ENCODE peak calls at places on chromosomes 12 and 14, in six cellular contexts. W, X, C, E, Z and P are unnamed samples.

GRCh38 chr14:83779266-83779665 is 1750.7 kb upstream of the FLRT2 start:
- DNase-seq in E (no peak), W (peak; percentile 66), Z (peak; percentile 1), X (peak; percentile 82), C (no peak), P (no peak)

GRCh38 chr14:104350463-104351185 is 212.2 kb downstream of the KIF26A start:
- DNase-seq in C (no peak), E (no peak), Z (no peak), W (no peak), X (no peak), P (no peak)

GRCh38 chr12:89267404-89267803 is 84.9 kb downstream of the DUSP6 start:
- DNase-seq in W (no peak), X (no peak), C (no peak), Z (no peak), E (no peak), P (no peak)

GRCh38 chr12:12181516-12181915 is 85.3 kb downstream of the LRP6 start:
- DNase-seq in W (peak; percentile 74), Z (peak; percentile 77), C (no peak), X (peak; percentile 44), E (no peak), P (no peak)

GRCh38 chr12:148676-149416 is 65.1 kb downstream of the SLC6A12 start:
- DNase-seq in W (no peak), X (no peak), Z (no peak), C (no peak), E (no peak), P (no peak)

GRCh38 chr12:124927325-124928094 is 13.1 kb upstream of the UBC start:
- DNase-seq in X (peak; percentile 92), E (peak; percentile 95), C (peak; percentile 77), Z (peak; percentile 82), W (peak; percentile 83), P (no peak)

GRCh38 chr14:64764641-64765520 is 60.7 kb downstream of the PLEKHG3 start:
- DNase-seq in Z (peak; percentile 63), X (peak; percentile 79), E (peak; percentile 88), C (peak; percentile 85), W (peak; percentile 65), P (no peak)

GRCh38 chr12:58302487-58303011 is 361.2 kb downstream of the ATP23 start:
- DNase-seq in E (no peak), W (no peak), C (no peak), X (no peak), Z (peak; percentile 75), P (no peak)

GRCh38 chr12:3275171-3276041 is 198.2 kb downstream of the TSPAN9 start:
- DNase-seq in W (peak; percentile 59), Z (peak; percentile 59), E (peak; percentile 95), X (peak; percentile 66), C (peak; percentile 83), P (peak; percentile 38)

GRCh38 chr12:48281811-48282210 is 68.9 kb downstream of the ZNF641 start:
- DNase-seq in Z (no peak), E (no peak), X (no peak), W (no peak), C (no peak), P (no peak)

GRCh38 chr12:45918818-45919217 is 71.6 kb downstream of the SCAF11 start:
- DNase-seq in C (no peak), Z (no peak), X (no peak), E (no peak), W (peak; percentile 18), P (no peak)

GRCh38 chr14:66813636-66814035 is 305.7 kb downstream of the GPHN start:
- DNase-seq in E (no peak), C (no peak), W (no peak), X (no peak), Z (no peak), P (no peak)

GRCh38 chr12:104974626-104975290 is 11.4 kb upstream of the NOPCHAP1 start:
- DNase-seq in C (no peak), Z (peak; percentile 81), X (peak; percentile 85), E (no peak), W (peak; percentile 55), P (no peak)

GRCh38 chr14:103584326-103584915 is 21.7 kb downstream of the COA8 start:
- DNase-seq in E (no peak), W (no peak), X (no peak), C (no peak), Z (no peak), P (no peak)